ENCODE peak calls at places on chromosome 14, in five cellular contexts. D is fibroblast of mammary gland; O is lung; M is CD8-positive, alpha-beta T cell; G is kidney epithelial cell. K is an unnamed sample.

GRCh38 chr14:79840068-79840467 is 371.2 kb downstream of the DIO2 start:
- DNase-seq in O (no peak), G (no peak), M (no peak), D (peak), K (no peak)

GRCh38 chr14:24261969-24262327 is 1.0 kb downstream of the TGM1 start:
- DNase-seq in O (no peak), G (no peak), M (no peak), D (no peak), K (no peak)

GRCh38 chr14:67359319-67359774 is 257 bp downstream of the ATP6V1D start:
- DNase-seq in G (no peak), O (peak), M (no peak), D (peak), K (peak)

GRCh38 chr14:75196468-75196867 is 20.1 kb upstream of the TMED10 start:
- DNase-seq in D (no peak), O (no peak), M (no peak), G (no peak), K (no peak)

GRCh38 chr14:78412475-78412874 is 242.3 kb downstream of the NRXN3 start:
- DNase-seq in M (no peak), G (no peak), D (no peak), O (no peak), K (no peak)

GRCh38 chr14:99564256-99564902 is 39.6 kb downstream of the CCDC85C start:
- DNase-seq in G (no peak), D (peak), M (no peak), O (no peak), K (no peak)

GRCh38 chr14:61677469-61677868 is 17.8 kb upstream of the HIF1A start:
- DNase-seq in D (no peak), G (no peak), O (no peak), M (no peak), K (no peak)

GRCh38 chr14:69129264-69129880 is 23.5 kb downstream of the DCAF5 start:
- DNase-seq in M (peak), O (peak), D (peak), G (peak), K (no peak)

GRCh38 chr14:99601301-99601945 is 2.6 kb downstream of the CCDC85C start:
- DNase-seq in M (no peak), D (peak), G (no peak), O (peak), K (no peak)

GRCh38 chr14:69281450-69282169 is 21.7 kb downstream of the GALNT16 start:
- DNase-seq in O (no peak), M (no peak), G (no peak), D (peak), K (no peak)

GRCh38 chr14:55123101-55123500 is 6.0 kb upstream of the LGALS3 start:
- DNase-seq in M (no peak), G (peak), O (no peak), D (peak), K (peak)

GRCh38 chr14:29465095-29465494 is 462.6 kb downstream of the PRKD1 start:
- DNase-seq in O (no peak), G (no peak), M (no peak), D (no peak), K (no peak)

GRCh38 chr14:74763803-74764531 is 851 bp downstream of the YLPM1 start:
- DNase-seq in G (no peak), O (no peak), D (peak), M (peak), K (peak)

GRCh38 chr14:64708148-64709004 is 4.2 kb downstream of the PLEKHG3 start:
- DNase-seq in O (no peak), D (peak), M (peak), G (peak), K (no peak)

GRCh38 chr14:46250113-46250703 is 401.4 kb downstream of the RPL10L start:
- DNase-seq in G (no peak), O (no peak), D (peak), M (no peak), K (no peak)

GRCh38 chr14:60665178-60665555 is 15.9 kb upstream of the SIX1 start:
- DNase-seq in G (no peak), D (no peak), M (no peak), O (no peak), K (no peak)

GRCh38 chr14:104695660-104696000 is 6.2 kb downstream of the INF2 start:
- DNase-seq in O (no peak), G (no peak), D (no peak), M (no peak), K (no peak)

GRCh38 chr14:58533417-58533816 is 104.3 kb upstream of the DACT1 start:
- DNase-seq in M (no peak), D (peak), G (no peak), O (no peak), K (no peak)

GRCh38 chr14:92938890-92939671 is 16.1 kb downstream of the CHGA start:
- DNase-seq in M (no peak), D (no peak), G (no peak), O (no peak), K (no peak)

GRCh38 chr14:100618763-100619320 is 31.6 kb upstream of the BEGAIN start:
- DNase-seq in O (no peak), M (no peak), D (no peak), G (no peak), K (no peak)

GRCh38 chr14:100615736-100616695 is 28.8 kb upstream of the BEGAIN start:
- DNase-seq in M (no peak), G (no peak), O (no peak), D (no peak), K (no peak)

GRCh38 chr14:100614803-100615202 is 27.6 kb upstream of the BEGAIN start:
- DNase-seq in M (no peak), D (no peak), G (no peak), O (no peak), K (no peak)

GRCh38 chr14:100617715-100618693 is 30.8 kb upstream of the BEGAIN start:
- DNase-seq in O (no peak), D (no peak), M (no peak), G (no peak), K (peak)

GRCh38 chr14:100616854-100617714 is 29.9 kb upstream of the BEGAIN start:
- DNase-seq in O (no peak), G (no peak), M (no peak), D (no peak), K (no peak)
- TF ChIP-seq CTCF in O (no peak), G (no peak), M (no peak), D (no peak), K (no peak)

GRCh38 chr14:65877631-65878030 is 465.1 kb downstream of the FUT8 start:
- DNase-seq in M (no peak), D (no peak), O (no peak), G (no peak), K (no peak)
- H3K4me3 ChIP-seq in M (no peak), D (no peak), O (no peak), G (no peak), K (no peak)

DNA sequence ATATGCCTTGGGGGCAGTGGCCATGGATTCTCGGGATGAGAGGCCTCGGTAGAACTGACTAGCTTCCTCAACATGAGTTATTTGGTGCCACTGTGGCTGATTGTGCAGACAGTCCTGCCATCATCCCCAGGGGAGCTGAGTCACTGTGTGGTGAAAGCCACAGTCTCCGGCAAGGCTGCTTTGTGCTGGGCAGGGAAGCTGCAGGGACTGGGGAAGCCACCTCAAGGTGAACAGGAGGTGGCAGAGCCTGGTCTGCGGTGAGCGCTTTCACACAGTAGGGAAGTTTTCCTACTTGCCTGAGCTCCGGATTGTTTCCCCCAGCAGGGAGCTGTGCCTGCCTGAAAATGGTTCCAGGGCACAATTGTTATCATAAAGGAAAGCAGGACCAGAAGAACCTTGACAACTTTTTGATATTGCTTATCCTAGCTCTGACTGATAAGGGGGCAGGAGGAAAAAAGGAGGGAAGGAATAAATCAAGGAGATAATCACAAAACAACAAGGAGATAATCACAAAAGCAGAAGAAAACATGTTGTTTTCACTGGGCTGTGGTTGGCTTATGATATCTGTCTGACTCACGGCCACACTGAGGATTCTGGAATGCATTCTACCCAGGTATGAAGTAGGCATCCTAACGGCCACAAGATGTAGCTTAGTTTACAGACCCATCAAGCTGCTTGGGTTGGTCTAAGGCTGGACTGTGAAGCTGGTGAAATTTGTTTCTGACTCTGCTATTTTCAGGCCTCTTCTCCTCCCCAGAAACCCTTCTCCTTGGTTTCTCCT is 32.2 kb upstream of the GNG2 start:
- DNase-seq in M (peak), G (peak), D (peak), O (no peak), K (no peak)
- TF ChIP-seq CTCF in M (no peak), G (no peak), D (no peak), O (no peak), K (no peak)

GRCh38 chr14:77037886-77038511 is 9.5 kb upstream of the IRF2BPL start:
- DNase-seq in M (peak), G (no peak), D (no peak), O (no peak), K (no peak)

GRCh38 chr14:77040309-77040994 is 11.9 kb upstream of the IRF2BPL start:
- DNase-seq in D (peak), O (peak), G (peak), M (peak), K (peak)

GRCh38 chr14:77039285-77040058 is 11.0 kb upstream of the IRF2BPL start:
- DNase-seq in M (no peak), G (no peak), O (no peak), D (no peak), K (no peak)

GRCh38 chr14:77040995-77041744 is 12.7 kb upstream of the IRF2BPL start:
- DNase-seq in G (no peak), D (no peak), M (peak), O (no peak), K (no peak)

DNA sequence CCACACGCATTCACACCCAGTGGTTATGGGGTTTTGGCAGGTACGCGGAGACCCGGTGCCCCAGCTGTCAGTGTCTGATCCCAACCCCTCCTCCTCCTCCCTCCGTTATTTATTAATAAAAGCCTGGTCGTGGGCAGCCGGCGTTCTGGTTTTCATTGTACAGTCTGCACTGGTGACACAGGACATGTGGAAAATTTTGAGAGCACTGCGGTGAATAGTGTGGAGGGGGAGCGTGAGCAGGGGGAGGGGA is 11.5 kb upstream of the IRF2BPL start:
- DNase-seq in D (no peak), M (no peak), O (no peak), G (no peak), K (no peak)
- H3K4me3 ChIP-seq in D (peak), M (no peak), O (no peak), G (no peak), K (peak)

GRCh38 chr14:70317969-70318634 is 41.4 kb downstream of the COX16 start:
- DNase-seq in O (no peak), M (no peak), D (peak), G (peak), K (peak)

GRCh38 chr14:70320294-70320693 is 39.2 kb downstream of the COX16 start:
- DNase-seq in M (no peak), G (no peak), D (no peak), O (no peak), K (no peak)

GRCh38 chr14:70317091-70317968 is 42.2 kb downstream of the COX16 start:
- DNase-seq in G (no peak), O (no peak), M (no peak), D (no peak), K (no peak)

GRCh38 chr14:70315942-70316341 is 43.5 kb downstream of the COX16 start:
- DNase-seq in M (no peak), O (no peak), D (no peak), G (no peak), K (no peak)

GRCh38 chr14:70318635-70319013 is 40.9 kb downstream of the COX16 start:
- DNase-seq in G (no peak), M (no peak), O (no peak), D (no peak), K (no peak)
- TF ChIP-seq CTCF in G (no peak), M (no peak), O (no peak), D (no peak), K (no peak)

K was measured in retinal pigment epithelial cell.